ENCODE peak calls at places on chromosomes 5 and 9, in six cellular contexts. E is stimulated activated CD4-positive, alpha-beta T cell treated with anti-CD3 and anti-CD28 coated beads, Interleukin-1b, Interleukin-23, amount 100 ng/mL, for 1 hour; X is GM19239; Y is astrocyte; N is OCI-LY7; J is cerebellum. P is an unnamed sample.

GRCh38 chr5:2946315-2946714 is 194.8 kb upstream of the IRX2 start:
- DNase-seq in E (no peak), X (no peak), Y (no peak), N (no peak), J (no peak), P (no peak)

GRCh38 chr9:123329329-123329955 is 26.6 kb upstream of the CRB2 start:
- DNase-seq in E (no peak), X (no peak), Y (no peak), N (peak), J (no peak), P (no peak)

GRCh38 chr9:32344551-32345182 is 39.8 kb upstream of the ACO1 start:
- DNase-seq in E (no peak), X (no peak), Y (no peak), N (no peak), J (no peak), P (no peak)

GRCh38 chr5:131488463-131488862 is 146.6 kb downstream of the RAPGEF6 start:
- DNase-seq in E (no peak), X (peak), Y (no peak), N (no peak), J (no peak), P (no peak)

GRCh38 chr5:1930880-1931589 is 48.3 kb upstream of the IRX4 start:
- DNase-seq in E (no peak), X (no peak), Y (no peak), N (no peak), J (peak), P (no peak)

GRCh38 chr5:135642934-135643333 is 64.1 kb upstream of the CXCL14 start:
- DNase-seq in E (no peak), X (no peak), Y (no peak), N (no peak), J (no peak), P (no peak)

GRCh38 chr9:111516061-111516465 is 8.9 kb upstream of the ZNF483 start:
- DNase-seq in E (no peak), X (no peak), Y (no peak), N (peak), J (no peak), P (no peak)

GRCh38 chr5:127878174-127878750 is 175.1 kb downstream of the CCDC192 start:
- DNase-seq in E (no peak), X (no peak), Y (no peak), N (peak), J (no peak), P (no peak)